ENCODE peak calls at places on chromosome 11, in ten cellular contexts. Y is GM12878, G is IMR-90, P is H1, U is fibroblast of lung, T is HepG2, F is OCI-LY7, K is PC-3, L is neural progenitor cell, S is hepatocyte. A is an unnamed sample.

GRCh38 chr11:113563766-113564165 is 88.6 kb upstream of the DRD2 start:
- DNase-seq in T (no peak), S (no peak), Y (no peak), K (peak; percentile 53), L (no peak), G (no peak), U (no peak), P (no peak), F (no peak), A (no peak)

GRCh38 chr11:117443269-117444186 is 115.9 kb downstream of the CEP164 start:
- DNase-seq in F (no peak), U (peak; percentile 29), Y (no peak), G (peak; percentile 30), K (peak; percentile 55), L (peak; percentile 88), P (peak; percentile 77), S (peak; percentile 82), T (peak; percentile 40), A (peak; percentile 28)

GRCh38 chr11:75523189-75523588 is 2.6 kb downstream of the GDPD5 start:
- DNase-seq in L (no peak), P (no peak), S (no peak), G (no peak), T (no peak), Y (no peak), F (peak; percentile 63), U (no peak), K (no peak), A (no peak)

GRCh38 chr11:35030716-35031213 is 108.2 kb upstream of the CD44 start:
- DNase-seq in U (peak; percentile 96), K (peak; percentile 96), F (no peak), P (no peak), G (peak; percentile 98), S (peak; percentile 69), Y (no peak), T (no peak), L (no peak), A (peak; percentile 95)

GRCh38 chr11:38543311-38543710 is 1945.3 kb upstream of the RAG2 start:
- DNase-seq in U (peak; percentile 46), G (peak; percentile 41), P (no peak), K (peak; percentile 6), F (no peak), T (no peak), S (no peak), L (no peak), Y (no peak), A (no peak)

GRCh38 chr11:45551181-45551580 is 114.2 kb downstream of the CHST1 start:
- DNase-seq in K (no peak), P (no peak), T (no peak), L (peak; percentile 52), Y (no peak), F (no peak), U (no peak), G (no peak), S (no peak), A (no peak)

GRCh38 chr11:86983071-86983488 is 27.9 kb upstream of the FZD4 start:
- DNase-seq in G (no peak), K (peak; percentile 48), P (no peak), U (no peak), Y (no peak), F (no peak), L (no peak), S (peak; percentile 27), T (peak; percentile 66), A (peak; percentile 88)

GRCh38 chr11:10990637-10991036 is 132.8 kb upstream of the ZBED5 start:
- DNase-seq in L (no peak), F (no peak), U (no peak), K (peak; percentile 55), Y (no peak), T (no peak), S (no peak), G (no peak), P (no peak), A (no peak)

GRCh38 chr11:34997872-34998548 is 81.6 kb downstream of the PDHX start:
- DNase-seq in G (peak; percentile 58), P (no peak), U (peak; percentile 68), K (peak; percentile 71), L (no peak), S (no peak), T (no peak), F (peak; percentile 34), Y (no peak), A (peak; percentile 71)

GRCh38 chr11:73281796-73282660 is 9.9 kb downstream of the P2RY6 start:
- DNase-seq in S (no peak), T (no peak), P (no peak), G (no peak), K (no peak), U (no peak), Y (no peak), F (no peak), L (no peak), A (no peak)

DNA sequence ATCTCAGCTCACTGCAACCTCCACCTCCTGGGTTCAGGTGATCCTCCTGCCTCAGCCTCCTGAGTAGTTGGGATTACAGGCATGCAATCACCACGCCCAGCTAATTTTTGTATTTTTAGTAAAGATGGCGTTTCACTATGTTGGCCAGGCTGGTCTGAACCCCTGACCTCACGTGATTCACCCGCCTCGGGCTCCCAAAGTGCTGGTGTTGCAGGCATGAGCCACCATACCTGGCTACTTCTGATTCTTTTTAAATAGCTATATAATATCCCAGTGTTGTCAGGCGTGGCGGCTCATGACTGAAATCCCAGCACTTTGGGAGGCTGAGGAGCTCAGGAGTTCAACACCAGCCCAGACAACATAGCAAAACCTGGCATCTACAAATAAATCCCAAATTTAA is 20.7 kb downstream of the TMEM41B start:
- DNase-seq in G (no peak), U (no peak), Y (no peak), S (no peak), T (no peak), L (no peak), F (no peak), K (no peak), P (peak; percentile 24), A (no peak)
- TF ChIP-seq CTCF in G (no peak), U (no peak), Y (no peak), S (no peak), T (no peak), L (no peak), F (no peak), K (no peak), P (no peak), A (no peak)

GRCh38 chr11:101516546-101516945 is 67.3 kb downstream of the TRPC6 start:
- DNase-seq in K (no peak), Y (no peak), U (no peak), S (no peak), G (no peak), P (no peak), T (no peak), L (no peak), F (peak; percentile 17), A (no peak)
- H2AFZ ChIP-seq in K (no peak overlapping the region), Y (no peak overlapping the region), U (no peak overlapping the region), S (no peak overlapping the region), G (no peak overlapping the region), P (no peak overlapping the region), T (no peak overlapping the region), L (no peak overlapping the region), F (peak overlapping the region; percentile 74), A (no peak overlapping the region)

GRCh38 chr11:41845066-41845465 is 385.6 kb upstream of the LRRC4C start:
- DNase-seq in L (peak; percentile 6), G (no peak), Y (no peak), P (no peak), T (no peak), U (no peak), F (no peak), K (peak; percentile 12), S (no peak), A (no peak)
- TF ChIP-seq CTCF in L (peak; percentile 36), G (no peak), Y (no peak), P (peak; percentile 10), T (no peak), U (no peak), F (no peak), K (peak; percentile 27), S (no peak), A (no peak)

GRCh38 chr11:1642288-1643145 is 12.9 kb downstream of the KRTAP5-5 start:
- DNase-seq in G (no peak), S (peak; percentile 3), T (no peak), K (no peak), F (no peak), Y (no peak), P (no peak), U (no peak), L (no peak), A (no peak)
- H2AFZ ChIP-seq in G (no peak overlapping the region), S (no peak overlapping the region), T (no peak overlapping the region), K (no peak overlapping the region), F (no peak overlapping the region), Y (no peak overlapping the region), P (no peak overlapping the region), U (no peak overlapping the region), L (no peak overlapping the region), A (no peak overlapping the region)

DNA sequence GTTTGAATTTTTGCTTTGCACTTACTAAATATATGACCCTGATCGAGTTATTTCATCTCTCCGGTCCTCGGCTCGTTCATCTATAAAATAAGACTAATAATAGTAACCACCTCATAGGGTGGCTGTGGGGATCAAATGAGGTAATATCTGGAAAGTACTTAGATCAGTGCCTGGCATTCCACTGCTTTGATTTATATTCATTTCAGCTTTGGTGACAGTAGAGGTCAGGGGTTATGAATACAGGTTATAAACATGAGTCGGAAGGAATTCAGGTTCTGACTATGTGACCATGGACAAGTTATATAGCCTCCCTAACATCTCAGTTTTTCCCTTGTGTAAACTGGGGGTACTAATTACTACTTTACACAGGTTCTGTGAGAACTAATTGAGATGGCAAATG is 2.8 kb upstream of the TEAD1 start:
- DNase-seq in T (no peak), Y (no peak), P (no peak), U (no peak), S (no peak), G (no peak), L (no peak), K (no peak), F (no peak), A (no peak)
- TF ChIP-seq CTCF in T (no peak), Y (no peak), P (no peak), U (no peak), S (no peak), G (no peak), L (no peak), K (no peak), F (no peak), A (no peak)

GRCh38 chr11:27215471-27216267 is 147.3 kb downstream of the CCDC34 start:
- DNase-seq in S (no peak), G (no peak), F (no peak), Y (no peak), U (no peak), P (peak; percentile 46), K (no peak), T (no peak), L (no peak), A (peak; percentile 63)

GRCh38 chr11:27217496-27217895 is 145.5 kb downstream of the CCDC34 start:
- DNase-seq in S (no peak), K (no peak), P (no peak), F (no peak), U (no peak), L (no peak), Y (no peak), T (no peak), G (no peak), A (no peak)

GRCh38 chr11:27214713-27215112 is 148.3 kb downstream of the CCDC34 start:
- DNase-seq in S (no peak), K (no peak), U (no peak), F (no peak), Y (no peak), P (peak; percentile 14), L (no peak), G (no peak), T (no peak), A (no peak)

GRCh38 chr11:27217948-27218410 is 145.0 kb downstream of the CCDC34 start:
- DNase-seq in L (no peak), K (no peak), T (no peak), P (peak; percentile 14), Y (no peak), G (peak; percentile 88), U (no peak), S (no peak), F (no peak), A (no peak)

GRCh38 chr11:27216268-27217149 is 146.5 kb downstream of the CCDC34 start:
- DNase-seq in P (peak; percentile 35), U (peak; percentile 77), Y (no peak), L (no peak), S (peak; percentile 54), F (no peak), K (no peak), G (peak; percentile 75), T (no peak), A (no peak)
- H2AFZ ChIP-seq in P (no peak overlapping the region), U (no peak overlapping the region), Y (no peak overlapping the region), L (no peak overlapping the region), S (no peak overlapping the region), F (no peak overlapping the region), K (no peak overlapping the region), G (no peak overlapping the region), T (peak overlapping the region; percentile 73), A (no peak overlapping the region)

A was measured in PC-9.